ENCODE peak calls at places on chromosomes 11 and 22, in seven cellular contexts. One of them, this sample, is unnamed. For H3K4me1, the result is how much of the 10 kb centered on the place peaks cover.

GRCh38 chr11:290621-291231 is 1.8 kb downstream of the PGGHG start:
- DNase-seq in fibroblast of lung: no peak
- DNase-seq in GM23248: no peak
- DNase-seq in PC-3: no peak
- DNase-seq in GM23338: no peak
- DNase-seq in mammary epithelial cell: no peak
- DNase-seq in endothelial cell of umbilical vein: no peak
- DNase-seq in this sample: no peak

GRCh38 chr22:32752868-32753520 is 48.5 kb upstream of the TIMP3 start:
- DNase-seq in fibroblast of lung: peak
- DNase-seq in GM23248: no peak
- DNase-seq in PC-3: no peak
- DNase-seq in GM23338: no peak
- DNase-seq in mammary epithelial cell: no peak
- DNase-seq in endothelial cell of umbilical vein: no peak
- DNase-seq in this sample: no peak

GRCh38 chr22:43013355-43014061 is 1.4 kb downstream of the PACSIN2 start:
- DNase-seq in fibroblast of lung: no peak
- DNase-seq in GM23248: peak
- DNase-seq in PC-3: peak
- DNase-seq in GM23338: no peak
- DNase-seq in mammary epithelial cell: peak
- DNase-seq in endothelial cell of umbilical vein: peak
- DNase-seq in this sample: no peak

GRCh38 chr11:47616726-47617416 is 22.7 kb upstream of the C1QTNF4 start:
- DNase-seq in fibroblast of lung: peak
- DNase-seq in GM23248: peak
- DNase-seq in PC-3: peak
- DNase-seq in GM23338: peak
- DNase-seq in mammary epithelial cell: peak
- DNase-seq in endothelial cell of umbilical vein: peak
- DNase-seq in this sample: peak

GRCh38 chr11:36235750-36236149 is 53.5 kb downstream of the COMMD9 start:
- DNase-seq in fibroblast of lung: no peak
- DNase-seq in GM23248: peak
- DNase-seq in PC-3: no peak
- DNase-seq in GM23338: no peak
- DNase-seq in mammary epithelial cell: no peak
- DNase-seq in endothelial cell of umbilical vein: no peak
- DNase-seq in this sample: no peak

GRCh38 chr11:92099183-92099582 is 125.4 kb upstream of the FAT3 start:
- DNase-seq in fibroblast of lung: no peak
- DNase-seq in GM23248: no peak
- DNase-seq in PC-3: no peak
- DNase-seq in GM23338: no peak
- DNase-seq in mammary epithelial cell: no peak
- DNase-seq in endothelial cell of umbilical vein: no peak
- DNase-seq in this sample: no peak

GRCh38 chr22:24432059-24432853 is 4.9 kb downstream of the ADORA2A start:
- DNase-seq in fibroblast of lung: peak
- DNase-seq in GM23248: peak
- DNase-seq in PC-3: no peak
- DNase-seq in GM23338: no peak
- DNase-seq in mammary epithelial cell: peak
- DNase-seq in endothelial cell of umbilical vein: no peak
- DNase-seq in this sample: no peak

GRCh38 chr11:78420796-78421209 is 3.2 kb upstream of the GAB2 start:
- DNase-seq in fibroblast of lung: peak
- DNase-seq in GM23248: peak
- DNase-seq in PC-3: no peak
- DNase-seq in GM23338: no peak
- DNase-seq in mammary epithelial cell: peak
- DNase-seq in endothelial cell of umbilical vein: peak
- DNase-seq in this sample: no peak

GRCh38 chr22:47299211-47299878 is 536.9 kb downstream of the TBC1D22A start:
- DNase-seq in fibroblast of lung: no peak
- DNase-seq in GM23248: no peak
- DNase-seq in PC-3: no peak
- DNase-seq in GM23338: no peak
- DNase-seq in mammary epithelial cell: no peak
- DNase-seq in endothelial cell of umbilical vein: no peak
- DNase-seq in this sample: no peak

GRCh38 chr11:94759522-94759921 is 8.6 kb upstream of the AMOTL1 start:
- DNase-seq in fibroblast of lung: no peak
- DNase-seq in GM23248: no peak
- DNase-seq in PC-3: no peak
- DNase-seq in GM23338: no peak
- DNase-seq in mammary epithelial cell: no peak
- DNase-seq in endothelial cell of umbilical vein: no peak
- DNase-seq in this sample: no peak

GRCh38 chr22:46956498-46957215 is 194.2 kb downstream of the TBC1D22A start:
- DNase-seq in fibroblast of lung: no peak
- DNase-seq in GM23248: no peak
- DNase-seq in PC-3: no peak
- DNase-seq in GM23338: no peak
- DNase-seq in mammary epithelial cell: no peak
- DNase-seq in endothelial cell of umbilical vein: no peak
- DNase-seq in this sample: no peak

GRCh38 chr11:69402251-69402892 is 79.1 kb upstream of the LINC01488 start:
- DNase-seq in fibroblast of lung: no peak
- DNase-seq in GM23248: no peak
- DNase-seq in PC-3: no peak
- DNase-seq in GM23338: no peak
- DNase-seq in mammary epithelial cell: peak
- DNase-seq in endothelial cell of umbilical vein: no peak
- DNase-seq in this sample: no peak

GRCh38 chr11:131910491-131911387 is 540.3 kb downstream of the NTM start:
- DNase-seq in fibroblast of lung: peak
- DNase-seq in GM23248: peak
- DNase-seq in PC-3: no peak
- DNase-seq in GM23338: peak
- DNase-seq in mammary epithelial cell: peak
- DNase-seq in endothelial cell of umbilical vein: peak
- DNase-seq in this sample: peak

GRCh38 chr11:72471005-72471898 is 36.9 kb upstream of the CLPB start:
- DNase-seq in fibroblast of lung: peak
- DNase-seq in GM23248: peak
- DNase-seq in PC-3: peak
- DNase-seq in GM23338: peak
- DNase-seq in mammary epithelial cell: peak
- DNase-seq in endothelial cell of umbilical vein: peak
- DNase-seq in this sample: peak

GRCh38 chr11:2273771-2274170 is 3.4 kb upstream of the ASCL2 start:
- DNase-seq in fibroblast of lung: no peak
- DNase-seq in GM23248: no peak
- DNase-seq in PC-3: peak
- DNase-seq in GM23338: no peak
- DNase-seq in mammary epithelial cell: no peak
- DNase-seq in endothelial cell of umbilical vein: no peak
- DNase-seq in this sample: no peak

GRCh38 chr11:44990665-44991064 is 40.0 kb upstream of the TP53I11 start:
- DNase-seq in fibroblast of lung: no peak
- DNase-seq in GM23248: no peak
- DNase-seq in PC-3: no peak
- DNase-seq in GM23338: no peak
- DNase-seq in mammary epithelial cell: no peak
- DNase-seq in endothelial cell of umbilical vein: no peak
- DNase-seq in this sample: no peak

GRCh38 chr11:103228807-103229206 is 119.6 kb downstream of the DYNC2H1 start:
- DNase-seq in fibroblast of lung: no peak
- DNase-seq in GM23248: peak
- DNase-seq in PC-3: no peak
- DNase-seq in GM23338: no peak
- DNase-seq in mammary epithelial cell: no peak
- DNase-seq in endothelial cell of umbilical vein: no peak
- DNase-seq in this sample: peak

GRCh38 chr11:102994101-102994500 is 38.6 kb upstream of the MMP13 start:
- DNase-seq in fibroblast of lung: no peak
- DNase-seq in GM23248: peak
- DNase-seq in PC-3: peak
- DNase-seq in GM23338: no peak
- DNase-seq in mammary epithelial cell: no peak
- DNase-seq in endothelial cell of umbilical vein: no peak
- DNase-seq in this sample: no peak

GRCh38 chr11:61350336-61350735 is 11.3 kb downstream of the CYB561A3 start:
- DNase-seq in fibroblast of lung: no peak
- DNase-seq in GM23248: no peak
- DNase-seq in PC-3: no peak
- DNase-seq in GM23338: no peak
- DNase-seq in mammary epithelial cell: no peak
- DNase-seq in endothelial cell of umbilical vein: no peak
- DNase-seq in this sample: no peak

GRCh38 chr11:65194564-65194963 is 12.8 kb downstream of the CAPN1 start:
- DNase-seq in fibroblast of lung: no peak
- DNase-seq in GM23248: no peak
- DNase-seq in PC-3: no peak
- DNase-seq in GM23338: no peak
- DNase-seq in mammary epithelial cell: no peak
- DNase-seq in endothelial cell of umbilical vein: no peak
- DNase-seq in this sample: no peak

GRCh38 chr11:79174045-79175008 is 266.5 kb downstream of the TENM4 start:
- DNase-seq in fibroblast of lung: peak
- DNase-seq in GM23248: no peak
- DNase-seq in PC-3: no peak
- DNase-seq in GM23338: peak
- DNase-seq in mammary epithelial cell: no peak
- DNase-seq in endothelial cell of umbilical vein: no peak
- DNase-seq in this sample: peak

GRCh38 chr22:26017932-26018331 is 151.3 kb upstream of the SEZ6L start:
- DNase-seq in fibroblast of lung: no peak
- DNase-seq in GM23248: no peak
- DNase-seq in PC-3: no peak
- DNase-seq in GM23338: no peak
- DNase-seq in mammary epithelial cell: no peak
- DNase-seq in endothelial cell of umbilical vein: no peak
- DNase-seq in this sample: no peak

GRCh38 chr11:104462346-104462745 is 298.4 kb upstream of the PDGFD start:
- DNase-seq in fibroblast of lung: peak
- DNase-seq in GM23248: peak
- DNase-seq in PC-3: peak
- DNase-seq in GM23338: no peak
- DNase-seq in mammary epithelial cell: no peak
- DNase-seq in endothelial cell of umbilical vein: no peak
- DNase-seq in this sample: no peak

GRCh38 chr11:122626266-122626665 is 29.3 kb upstream of the UBASH3B start:
- DNase-seq in fibroblast of lung: no peak
- DNase-seq in GM23248: no peak
- DNase-seq in PC-3: no peak
- DNase-seq in GM23338: no peak
- DNase-seq in mammary epithelial cell: no peak
- DNase-seq in endothelial cell of umbilical vein: no peak
- DNase-seq in this sample: no peak

GRCh38 chr11:48109046-48109666 is 107.5 kb upstream of the OR4B1 start:
- DNase-seq in fibroblast of lung: peak
- DNase-seq in GM23248: peak
- DNase-seq in PC-3: peak
- DNase-seq in GM23338: no peak
- DNase-seq in mammary epithelial cell: peak
- DNase-seq in endothelial cell of umbilical vein: peak
- DNase-seq in this sample: peak

GRCh38 chr11:70713988-70714665 is 315.8 kb downstream of the CTTN start:
- DNase-seq in fibroblast of lung: no peak
- DNase-seq in GM23248: no peak
- DNase-seq in PC-3: no peak
- DNase-seq in GM23338: peak
- DNase-seq in mammary epithelial cell: no peak
- DNase-seq in endothelial cell of umbilical vein: no peak
- DNase-seq in this sample: peak

GRCh38 chr11:75289919-75290318 is 49.3 kb downstream of the TPBGL start:
- DNase-seq in fibroblast of lung: no peak
- DNase-seq in GM23248: no peak
- DNase-seq in PC-3: no peak
- DNase-seq in GM23338: no peak
- DNase-seq in mammary epithelial cell: no peak
- DNase-seq in endothelial cell of umbilical vein: no peak
- DNase-seq in this sample: no peak
- H3K4me1 ChIP-seq in fibroblast of lung: under half
- H3K4me1 ChIP-seq in GM23248: under half
- H3K4me1 ChIP-seq in PC-3: under half
- H3K4me1 ChIP-seq in GM23338: under half
- H3K4me1 ChIP-seq in mammary epithelial cell: under half
- H3K4me1 ChIP-seq in endothelial cell of umbilical vein: under half
- H3K4me1 ChIP-seq in this sample: under half

DNA sequence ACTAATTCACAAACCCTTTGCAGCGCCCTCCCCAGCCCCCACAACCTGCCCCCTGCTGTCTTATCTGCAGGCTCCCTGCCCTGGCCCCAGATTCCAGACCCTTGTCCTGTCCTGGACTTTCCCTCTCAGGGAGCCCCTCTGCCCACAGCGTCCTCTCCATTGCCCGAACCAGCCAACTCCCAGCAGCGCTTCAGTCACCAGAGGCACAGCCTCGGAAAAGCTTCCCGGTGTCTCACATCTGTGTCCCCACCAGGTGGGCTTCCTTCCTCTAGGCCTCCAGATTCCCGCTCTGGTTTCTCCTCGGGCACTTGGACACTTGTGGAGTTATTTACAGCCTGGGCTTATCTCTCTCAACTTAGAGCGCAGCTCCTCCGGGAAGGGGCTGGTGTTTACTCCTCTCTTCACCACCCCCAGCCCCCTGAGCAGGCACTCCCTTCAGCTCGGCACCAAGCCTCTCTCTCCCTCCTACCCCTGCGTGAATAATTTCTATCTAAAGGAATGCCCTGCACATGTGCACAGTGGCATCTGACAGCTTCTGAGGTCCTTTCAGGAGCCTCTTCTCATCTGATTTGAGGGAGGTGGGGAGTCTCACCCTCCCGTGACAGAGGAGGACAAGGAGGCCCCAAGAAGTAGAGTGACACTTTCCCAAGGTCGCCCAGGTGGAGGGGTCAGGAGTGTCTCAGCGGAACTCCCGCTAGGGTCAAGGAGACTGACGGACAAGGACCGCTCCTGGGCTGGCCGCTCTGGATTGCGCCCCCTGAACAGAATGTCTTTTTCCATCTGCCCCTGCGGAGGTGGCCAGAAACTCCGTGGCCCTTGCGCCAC is 838 bp downstream of the WNT11 start:
- DNase-seq in fibroblast of lung: no peak
- DNase-seq in GM23248: no peak
- DNase-seq in PC-3: no peak
- DNase-seq in GM23338: no peak
- DNase-seq in mammary epithelial cell: no peak
- DNase-seq in endothelial cell of umbilical vein: no peak
- DNase-seq in this sample: peak
- TF ChIP-seq EZH2 in fibroblast of lung: peak
- TF ChIP-seq EZH2 in GM23248: no peak
- TF ChIP-seq EZH2 in PC-3: no peak
- TF ChIP-seq EZH2 in GM23338: peak
- TF ChIP-seq EZH2 in mammary epithelial cell: no peak
- TF ChIP-seq EZH2 in endothelial cell of umbilical vein: no peak
- TF ChIP-seq EZH2 in this sample: no peak

GRCh38 chr11:68377389-68377795 is 65.0 kb downstream of the LRP5 start:
- DNase-seq in fibroblast of lung: no peak
- DNase-seq in GM23248: no peak
- DNase-seq in PC-3: no peak
- DNase-seq in GM23338: no peak
- DNase-seq in mammary epithelial cell: no peak
- DNase-seq in endothelial cell of umbilical vein: peak
- DNase-seq in this sample: no peak
- H3K4me1 ChIP-seq in fibroblast of lung: under half
- H3K4me1 ChIP-seq in GM23248: under half
- H3K4me1 ChIP-seq in PC-3: under half
- H3K4me1 ChIP-seq in GM23338: under half
- H3K4me1 ChIP-seq in mammary epithelial cell: under half
- H3K4me1 ChIP-seq in endothelial cell of umbilical vein: half or more
- H3K4me1 ChIP-seq in this sample: under half

GRCh38 chr22:50058338-50059184 is 463 bp upstream of the TTLL8 start:
- DNase-seq in fibroblast of lung: no peak
- DNase-seq in GM23248: no peak
- DNase-seq in PC-3: no peak
- DNase-seq in GM23338: no peak
- DNase-seq in mammary epithelial cell: no peak
- DNase-seq in endothelial cell of umbilical vein: no peak
- DNase-seq in this sample: peak
- TF ChIP-seq EZH2 in fibroblast of lung: no peak
- TF ChIP-seq EZH2 in GM23248: peak
- TF ChIP-seq EZH2 in PC-3: no peak
- TF ChIP-seq EZH2 in GM23338: peak
- TF ChIP-seq EZH2 in mammary epithelial cell: no peak
- TF ChIP-seq EZH2 in endothelial cell of umbilical vein: peak
- TF ChIP-seq EZH2 in this sample: peak

This sample was measured in neural progenitor cell.